ENCODE peak calls at places on chromosome 9, in eight cellular contexts. One of them, this sample, is unnamed.

GRCh38 chr9:126885089-126885753 is 24.8 kb downstream of the ZBTB34 start:
- DNase-seq in NCI-H524 treated with DMSO at 0.1 percent for 48 hours: no peak
- DNase-seq in amygdala: no peak
- DNase-seq in T-helper 17 cell: no peak
- DNase-seq in GF-D8: peak; percentile 27
- DNase-seq in upper lobe of right lung: no peak
- DNase-seq in IMR-90: peak; percentile 42
- DNase-seq in neural progenitor cell: no peak
- DNase-seq in this sample: no peak

GRCh38 chr9:135796784-135797462 is 94.9 kb downstream of the KCNT1 start:
- DNase-seq in NCI-H524 treated with DMSO at 0.1 percent for 48 hours: no peak
- DNase-seq in amygdala: no peak
- DNase-seq in T-helper 17 cell: no peak
- DNase-seq in GF-D8: no peak
- DNase-seq in upper lobe of right lung: no peak
- DNase-seq in IMR-90: no peak
- DNase-seq in neural progenitor cell: no peak
- DNase-seq in this sample: no peak

GRCh38 chr9:84711936-84712335 is 42.4 kb downstream of the NTRK2 start:
- DNase-seq in NCI-H524 treated with DMSO at 0.1 percent for 48 hours: no peak
- DNase-seq in amygdala: no peak
- DNase-seq in T-helper 17 cell: no peak
- DNase-seq in GF-D8: peak; percentile 48
- DNase-seq in upper lobe of right lung: no peak
- DNase-seq in IMR-90: no peak
- DNase-seq in neural progenitor cell: no peak
- DNase-seq in this sample: no peak

GRCh38 chr9:104287255-104287872 is 193.3 kb downstream of the SMC2 start:
- DNase-seq in NCI-H524 treated with DMSO at 0.1 percent for 48 hours: no peak
- DNase-seq in amygdala: no peak
- DNase-seq in T-helper 17 cell: no peak
- DNase-seq in GF-D8: no peak
- DNase-seq in upper lobe of right lung: no peak
- DNase-seq in IMR-90: no peak
- DNase-seq in neural progenitor cell: no peak
- DNase-seq in this sample: no peak

GRCh38 chr9:137049544-137050449 is 3.8 kb upstream of the NPDC1 start:
- DNase-seq in NCI-H524 treated with DMSO at 0.1 percent for 48 hours: peak; percentile 37
- DNase-seq in amygdala: no peak
- DNase-seq in T-helper 17 cell: peak; percentile 48
- DNase-seq in GF-D8: no peak
- DNase-seq in upper lobe of right lung: no peak
- DNase-seq in IMR-90: peak; percentile 20
- DNase-seq in neural progenitor cell: peak; percentile 86
- DNase-seq in this sample: no peak

GRCh38 chr9:118651511-118651910 is 717.7 kb downstream of the BRINP1 start:
- DNase-seq in NCI-H524 treated with DMSO at 0.1 percent for 48 hours: no peak
- DNase-seq in amygdala: no peak
- DNase-seq in T-helper 17 cell: no peak
- DNase-seq in GF-D8: no peak
- DNase-seq in upper lobe of right lung: no peak
- DNase-seq in IMR-90: no peak
- DNase-seq in neural progenitor cell: no peak
- DNase-seq in this sample: no peak

GRCh38 chr9:111870774-111871542 is 25.7 kb upstream of the UGCG start:
- DNase-seq in NCI-H524 treated with DMSO at 0.1 percent for 48 hours: no peak
- DNase-seq in amygdala: no peak
- DNase-seq in T-helper 17 cell: no peak
- DNase-seq in GF-D8: no peak
- DNase-seq in upper lobe of right lung: no peak
- DNase-seq in IMR-90: no peak
- DNase-seq in neural progenitor cell: no peak
- DNase-seq in this sample: no peak

GRCh38 chr9:21561502-21561901 is 79.4 kb upstream of the IFNE start:
- DNase-seq in NCI-H524 treated with DMSO at 0.1 percent for 48 hours: no peak
- DNase-seq in amygdala: no peak
- DNase-seq in T-helper 17 cell: no peak
- DNase-seq in GF-D8: no peak
- DNase-seq in upper lobe of right lung: no peak
- DNase-seq in IMR-90: no peak
- DNase-seq in neural progenitor cell: no peak
- DNase-seq in this sample: no peak

GRCh38 chr9:4762889-4763521 is 22.0 kb upstream of the AK3 start:
- DNase-seq in NCI-H524 treated with DMSO at 0.1 percent for 48 hours: no peak
- DNase-seq in amygdala: no peak
- DNase-seq in T-helper 17 cell: no peak
- DNase-seq in GF-D8: peak; percentile 87
- DNase-seq in upper lobe of right lung: no peak
- DNase-seq in IMR-90: no peak
- DNase-seq in neural progenitor cell: peak; percentile 82
- DNase-seq in this sample: no peak

This sample was measured in DMS 273 treated with DMSO at 0.1 percent for 48 hours.